ENCODE peak calls at places on chromosome 21, in five cellular contexts. I is activated T-helper 9 cell treated with anti-CD3 and anti-CD28 coated beads, Interleukin-2, amount 50 U/mL, for 16 hours; G is WTC11; S is HS-5; E is activated B cell treated with CpG ODN at 0.5 μM for 24 hours. Y is an unnamed sample.
A peak's percentile ranks its signal among the peaks of the same experiment; 100 is the strongest.

GRCh38 chr21:44748621-44749020 is 37.2 kb upstream of the TSPEAR start:
- DNase-seq in I (no peak), G (peak; percentile 84), S (no peak), E (no peak), Y (no peak)

GRCh38 chr21:31731112-31731801 is 661 bp downstream of the SCAF4 start:
- DNase-seq in I (peak; percentile 36), G (peak; percentile 57), S (no peak), E (no peak), Y (peak; percentile 68)

GRCh38 chr21:29168874-29169273 is 38.4 kb downstream of the MAP3K7CL start:
- DNase-seq in I (no peak), G (no peak), S (no peak), E (no peak), Y (no peak)

GRCh38 chr21:21715286-21715969 is 717.2 kb downstream of the NCAM2 start:
- DNase-seq in I (no peak), G (no peak), S (peak; percentile 91), E (no peak), Y (no peak)

GRCh38 chr21:41529769-41530168 is 21.8 kb upstream of the TMPRSS2 start:
- DNase-seq in I (no peak), G (no peak), S (no peak), E (no peak), Y (no peak)

GRCh38 chr21:28725396-28725795 is 267.3 kb downstream of the LTN1 start:
- DNase-seq in I (no peak), G (no peak), S (no peak), E (no peak), Y (no peak)

GRCh38 chr21:31342328-31342727 is 1.7 kb downstream of the TIAM1 start:
- DNase-seq in I (no peak), G (no peak), S (no peak), E (no peak), Y (no peak)

GRCh38 chr21:18950045-18950740 is 546.6 kb upstream of the TMPRSS15 start:
- DNase-seq in I (no peak), G (no peak), S (no peak), E (no peak), Y (no peak)

GRCh38 chr21:41403331-41403730 is 22.7 kb upstream of the MX1 start:
- DNase-seq in I (no peak), G (no peak), S (no peak), E (no peak), Y (no peak)

GRCh38 chr21:30463713-30464112 is 16.5 kb downstream of the KRTAP19-1 start:
- DNase-seq in I (no peak), G (no peak), S (no peak), E (no peak), Y (no peak)

GRCh38 chr21:39788383-39788782 is 43.4 kb downstream of the IGSF5 start:
- DNase-seq in I (no peak), G (peak; percentile 79), S (peak; percentile 5), E (no peak), Y (no peak)

GRCh38 chr21:39334611-39335010 is 14.3 kb downstream of the HMGN1 start:
- DNase-seq in I (no peak), G (no peak), S (no peak), E (no peak), Y (no peak)

GRCh38 chr21:46431884-46432488 is 26.7 kb upstream of the DIP2A start:
- DNase-seq in I (no peak), G (no peak), S (no peak), E (no peak), Y (no peak)

GRCh38 chr21:21624674-21625073 is 626.5 kb downstream of the NCAM2 start:
- DNase-seq in I (no peak), G (no peak), S (no peak), E (no peak), Y (no peak)

GRCh38 chr21:45622416-45623097 is 21.0 kb upstream of the PCBP3 start:
- DNase-seq in I (no peak), G (no peak), S (no peak), E (peak; percentile 6), Y (no peak)

GRCh38 chr21:38297193-38297592 is 40.4 kb downstream of the KCNJ15 start:
- DNase-seq in I (no peak), G (no peak), S (no peak), E (no peak), Y (no peak)

GRCh38 chr21:17818158-17819113 is 720 bp downstream of the C21orf91 start:
- DNase-seq in I (peak; percentile 20), G (peak; percentile 53), S (no peak), E (no peak), Y (peak; percentile 30)

GRCh38 chr21:39715804-39716397 is 29.1 kb upstream of the IGSF5 start:
- DNase-seq in I (peak; percentile 1), G (peak; percentile 54), S (peak; percentile 13), E (no peak), Y (peak; percentile 12)

GRCh38 chr21:32328595-32328994 is 29.9 kb downstream of the MRAP start:
- DNase-seq in I (no peak), G (no peak), S (no peak), E (no peak), Y (no peak)

GRCh38 chr21:17671733-17672132 is 59.0 kb upstream of the BTG3 start:
- DNase-seq in I (no peak), G (no peak), S (no peak), E (no peak), Y (no peak)

GRCh38 chr21:29487154-29487553 is 188.4 kb downstream of the BACH1 start:
- DNase-seq in I (no peak), G (no peak), S (no peak), E (no peak), Y (no peak)

GRCh38 chr21:32256873-32257620 is 21.8 kb downstream of the MIS18A start:
- DNase-seq in I (no peak), G (no peak), S (peak; percentile 58), E (no peak), Y (no peak)

GRCh38 chr21:33300701-33301631 is 23.8 kb upstream of the IFNAR1 start:
- DNase-seq in I (no peak), G (no peak), S (no peak), E (no peak), Y (no peak)

GRCh38 chr21:31340499-31340898 is 3.6 kb downstream of the TIAM1 start:
- DNase-seq in I (no peak), G (no peak), S (no peak), E (no peak), Y (no peak)

GRCh38 chr21:38802050-38803026 is 3.4 kb upstream of the ETS2 start:
- DNase-seq in I (no peak), G (no peak), S (no peak), E (no peak), Y (no peak)

GRCh38 chr21:44425895-44426662 is 29.2 kb upstream of the LRRC3 start:
- DNase-seq in I (no peak), G (peak; percentile 8), S (no peak), E (no peak), Y (no peak)

GRCh38 chr21:32283001-32283400 is 4.2 kb upstream of the MIS18A start:
- DNase-seq in I (no peak), G (no peak), S (no peak), E (no peak), Y (no peak)

GRCh38 chr21:17371470-17371869 is 141.4 kb upstream of the CXADR start:
- DNase-seq in I (no peak), G (no peak), S (peak; percentile 45), E (no peak), Y (no peak)

GRCh38 chr21:35994605-35995004 is 65.7 kb downstream of the SETD4 start:
- DNase-seq in I (no peak), G (no peak), S (no peak), E (no peak), Y (no peak)

GRCh38 chr21:16583567-16583966 is 853.8 kb downstream of the USP25 start:
- DNase-seq in I (no peak), G (no peak), S (no peak), E (no peak), Y (no peak)

Y was measured in GM13977.